ENCODE peak calls at places on chromosomes 13 and 19, in five cellular contexts. One of them, this sample, is unnamed.
A peak's percentile ranks its signal among the peaks of the same experiment; 100 is the strongest.

GRCh38 chr13:74346960-74347359 is 212.8 kb upstream of the KLF12 start:
- DNase-seq in GM23338: peak; percentile 20
- DNase-seq in HCT116: no peak
- DNase-seq in GM23248: no peak
- DNase-seq in PC-3: no peak
- DNase-seq in this sample: no peak

GRCh38 chr19:10061717-10062310 is 24.3 kb upstream of the SHFL start:
- DNase-seq in GM23338: peak; percentile 69
- DNase-seq in PC-3: no peak
- DNase-seq in HCT116: no peak
- DNase-seq in GM23248: peak; percentile 39
- DNase-seq in this sample: peak; percentile 71

GRCh38 chr13:73242515-73243015 is 183.8 kb downstream of the KLF5 start:
- DNase-seq in PC-3: no peak
- DNase-seq in GM23248: no peak
- DNase-seq in HCT116: no peak
- DNase-seq in GM23338: no peak
- DNase-seq in this sample: no peak

GRCh38 chr13:105202384-105202783 is 1333.1 kb downstream of the EFNB2 start:
- DNase-seq in GM23338: peak; percentile 78
- DNase-seq in GM23248: no peak
- DNase-seq in HCT116: peak; percentile 19
- DNase-seq in PC-3: peak; percentile 43
- DNase-seq in this sample: peak; percentile 56

GRCh38 chr19:1632462-1633268 is 19.8 kb downstream of the TCF3 start:
- DNase-seq in GM23248: no peak
- DNase-seq in HCT116: no peak
- DNase-seq in GM23338: no peak
- DNase-seq in PC-3: no peak
- DNase-seq in this sample: no peak

GRCh38 chr13:112769615-112770014 is 79.8 kb downstream of the ATP11A start:
- DNase-seq in PC-3: no peak
- DNase-seq in HCT116: no peak
- DNase-seq in GM23338: no peak
- DNase-seq in GM23248: no peak
- DNase-seq in this sample: no peak

GRCh38 chr13:42260885-42261654 is 10.9 kb upstream of the AKAP11 start:
- DNase-seq in PC-3: no peak
- DNase-seq in GM23248: no peak
- DNase-seq in GM23338: no peak
- DNase-seq in HCT116: no peak
- DNase-seq in this sample: no peak

GRCh38 chr19:1112254-1113208 is 8.7 kb downstream of the GPX4 start:
- DNase-seq in GM23338: peak; percentile 83
- DNase-seq in PC-3: no peak
- DNase-seq in HCT116: no peak
- DNase-seq in GM23248: peak; percentile 43
- DNase-seq in this sample: peak; percentile 55

GRCh38 chr19:30320466-30320865 is 51.7 kb upstream of the ZNF536 start:
- DNase-seq in GM23248: no peak
- DNase-seq in GM23338: no peak
- DNase-seq in PC-3: no peak
- DNase-seq in HCT116: no peak
- DNase-seq in this sample: no peak

GRCh38 chr19:4077800-4078683 is 11.3 kb upstream of the ZBTB7A start:
- DNase-seq in PC-3: peak; percentile 20
- DNase-seq in HCT116: no peak
- DNase-seq in GM23248: peak; percentile 64
- DNase-seq in GM23338: peak; percentile 69
- DNase-seq in this sample: no peak

GRCh38 chr19:15269806-15270205 is 37.6 kb upstream of the EPHX3 start:
- DNase-seq in PC-3: no peak
- DNase-seq in GM23248: no peak
- DNase-seq in GM23338: no peak
- DNase-seq in HCT116: no peak
- DNase-seq in this sample: no peak

GRCh38 chr19:15276620-15277019 is 44.4 kb upstream of the EPHX3 start:
- DNase-seq in PC-3: no peak
- DNase-seq in HCT116: no peak
- DNase-seq in GM23338: no peak
- DNase-seq in GM23248: no peak
- DNase-seq in this sample: no peak

GRCh38 chr19:15268928-15269253 is 36.6 kb upstream of the EPHX3 start:
- DNase-seq in GM23248: no peak
- DNase-seq in PC-3: no peak
- DNase-seq in HCT116: no peak
- DNase-seq in GM23338: no peak
- DNase-seq in this sample: no peak

GRCh38 chr19:15279326-15279904 is 47.2 kb upstream of the EPHX3 start:
- DNase-seq in GM23248: no peak
- DNase-seq in HCT116: no peak
- DNase-seq in GM23338: no peak
- DNase-seq in PC-3: no peak
- DNase-seq in this sample: peak; percentile 56

DNA sequence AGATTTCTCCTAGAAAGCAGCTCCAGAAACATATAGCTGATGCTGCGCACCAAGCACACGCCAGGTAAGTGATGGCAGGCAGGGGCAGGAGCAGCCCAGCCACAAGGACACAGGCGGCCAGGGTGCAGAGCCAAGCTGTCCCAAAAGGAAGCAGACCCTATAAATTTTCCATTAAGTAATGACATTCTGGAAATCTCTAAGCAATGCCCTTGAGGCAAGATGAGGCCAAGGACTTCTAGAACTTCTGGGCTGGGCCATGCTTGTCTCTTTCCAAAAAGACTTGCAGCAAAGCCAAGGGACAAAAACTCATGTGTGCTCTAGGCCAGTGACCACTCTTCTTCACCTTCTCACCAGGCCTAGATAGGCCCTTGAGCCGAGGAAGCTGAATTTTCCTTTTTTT is 42.2 kb upstream of the EPHX3 start:
- DNase-seq in GM23248: no peak
- DNase-seq in PC-3: no peak
- DNase-seq in GM23338: no peak
- DNase-seq in HCT116: no peak
- DNase-seq in this sample: no peak
- H3K4me1 ChIP-seq in GM23248: peaks cover 22% of the 10 kb centered on the region
- H3K4me1 ChIP-seq in PC-3: no peaks in the 10 kb centered on the region
- H3K4me1 ChIP-seq in GM23338: peaks cover 14% of the 10 kb centered on the region
- H3K4me1 ChIP-seq in HCT116: no peaks in the 10 kb centered on the region
- H3K4me1 ChIP-seq in this sample: peaks cover 10% of the 10 kb centered on the region

GRCh38 chr19:41442473-41443360 is at the start of gene ERICH4:
- DNase-seq in GM23338: no peak
- DNase-seq in PC-3: no peak
- DNase-seq in GM23248: no peak
- DNase-seq in HCT116: no peak
- DNase-seq in this sample: no peak

GRCh38 chr19:41447732-41448332 is 4.9 kb downstream of the ERICH4 start:
- DNase-seq in GM23248: no peak
- DNase-seq in PC-3: no peak
- DNase-seq in HCT116: no peak
- DNase-seq in GM23338: no peak
- DNase-seq in this sample: no peak

GRCh38 chr19:41449079-41449864 is 6.3 kb downstream of the ERICH4 start:
- DNase-seq in GM23338: peak; percentile 87
- DNase-seq in GM23248: peak; percentile 68
- DNase-seq in HCT116: peak; percentile 56
- DNase-seq in PC-3: peak; percentile 57
- DNase-seq in this sample: peak; percentile 86

GRCh38 chr19:41443813-41444455 is 978 bp downstream of the ERICH4 start:
- DNase-seq in GM23338: no peak
- DNase-seq in GM23248: no peak
- DNase-seq in PC-3: no peak
- DNase-seq in HCT116: no peak
- DNase-seq in this sample: no peak

DNA sequence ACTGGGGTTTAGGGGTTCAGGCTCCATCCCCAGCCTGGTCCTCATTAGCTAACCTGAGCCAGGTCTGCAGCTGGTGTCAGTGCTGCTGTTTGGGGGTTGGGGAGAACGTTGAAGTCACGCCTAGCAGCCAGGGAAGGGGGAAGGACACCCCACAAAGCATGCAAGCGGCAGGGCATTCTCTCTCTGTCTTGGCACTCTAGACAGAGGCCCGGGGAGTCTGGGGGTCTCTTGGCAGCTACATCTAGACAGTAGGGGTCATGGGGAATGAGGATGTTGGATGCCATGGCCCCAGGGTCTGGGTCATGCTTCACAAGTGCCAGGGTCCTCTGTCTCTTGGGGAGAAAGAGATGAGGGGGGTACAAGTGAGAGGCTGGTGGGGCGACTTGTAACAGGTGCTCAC is 2.6 kb downstream of the ERICH4 start:
- DNase-seq in GM23338: no peak
- DNase-seq in HCT116: no peak
- DNase-seq in GM23248: no peak
- DNase-seq in PC-3: no peak
- DNase-seq in this sample: no peak
- TF ChIP-seq EZH2phosphoT487 in GM23338: no peak
- TF ChIP-seq EZH2phosphoT487 in HCT116: no peak
- TF ChIP-seq EZH2phosphoT487 in GM23248: no peak
- TF ChIP-seq EZH2phosphoT487 in PC-3: no peak
- TF ChIP-seq EZH2phosphoT487 in this sample: no peak

DNA sequence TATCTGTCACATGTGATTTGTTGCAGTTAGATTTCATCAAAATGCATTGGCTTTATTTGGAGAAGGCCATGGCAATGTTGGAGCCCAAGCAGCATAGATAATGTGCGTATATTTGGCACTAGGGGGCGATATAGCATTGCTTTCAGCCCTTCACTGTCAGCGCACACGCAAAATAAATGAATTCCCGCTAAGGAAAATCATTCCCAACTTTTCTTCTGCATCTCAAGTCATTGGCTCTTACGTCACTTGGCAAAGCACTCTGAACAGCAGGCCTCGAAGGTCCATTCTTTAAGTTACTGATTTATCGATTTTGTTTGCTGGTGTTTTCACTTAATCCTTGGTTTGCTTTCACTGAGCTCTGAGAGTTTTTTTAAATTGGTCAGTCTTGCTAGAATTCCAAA is 97.9 kb upstream of the IPO5 start:
- DNase-seq in GM23338: peak; percentile 92
- DNase-seq in GM23248: peak; percentile 88
- DNase-seq in PC-3: peak; percentile 77
- DNase-seq in HCT116: peak; percentile 58
- DNase-seq in this sample: peak; percentile 88
- TF ChIP-seq EZH2 in GM23338: no peak
- TF ChIP-seq EZH2 in GM23248: no peak
- TF ChIP-seq EZH2 in PC-3: no peak
- TF ChIP-seq EZH2 in HCT116: no peak
- TF ChIP-seq EZH2 in this sample: no peak

GRCh38 chr19:18322759-18323460 is at the start of gene LSM4:
- DNase-seq in HCT116: peak; percentile 98
- DNase-seq in GM23248: peak; percentile 99
- DNase-seq in GM23338: peak; percentile 99
- DNase-seq in PC-3: peak; percentile 99
- DNase-seq in this sample: peak; percentile 100
- H3K4me1 ChIP-seq in HCT116: peaks cover 49% of the 10 kb centered on the region
- H3K4me1 ChIP-seq in GM23248: peaks cover 20% of the 10 kb centered on the region
- H3K4me1 ChIP-seq in GM23338: peaks cover 14% of the 10 kb centered on the region
- H3K4me1 ChIP-seq in PC-3: peaks cover 25% of the 10 kb centered on the region
- H3K4me1 ChIP-seq in this sample: peaks cover 19% of the 10 kb centered on the region

GRCh38 chr13:100954430-100955361 is 280.1 kb upstream of the TMTC4 start:
- DNase-seq in HCT116: no peak
- DNase-seq in GM23248: no peak
- DNase-seq in PC-3: no peak
- DNase-seq in GM23338: no peak
- DNase-seq in this sample: no peak
- TF ChIP-seq EZH2phosphoT487 in HCT116: no peak
- TF ChIP-seq EZH2phosphoT487 in GM23248: no peak
- TF ChIP-seq EZH2phosphoT487 in PC-3: no peak
- TF ChIP-seq EZH2phosphoT487 in GM23338: no peak
- TF ChIP-seq EZH2phosphoT487 in this sample: no peak

GRCh38 chr13:21673592-21674270 is 2.9 kb downstream of the FGF9 start:
- DNase-seq in GM23248: peak; percentile 63
- DNase-seq in GM23338: peak; percentile 83
- DNase-seq in HCT116: no peak
- DNase-seq in PC-3: peak; percentile 42
- DNase-seq in this sample: peak; percentile 87

GRCh38 chr13:21672811-21673591 is 2.1 kb downstream of the FGF9 start:
- DNase-seq in PC-3: no peak
- DNase-seq in HCT116: no peak
- DNase-seq in GM23338: no peak
- DNase-seq in GM23248: peak; percentile 20
- DNase-seq in this sample: peak; percentile 20

GRCh38 chr13:21675095-21676007 is 4.5 kb downstream of the FGF9 start:
- DNase-seq in PC-3: no peak
- DNase-seq in HCT116: no peak
- DNase-seq in GM23248: peak; percentile 25
- DNase-seq in GM23338: peak; percentile 61
- DNase-seq in this sample: peak; percentile 56

GRCh38 chr13:21676611-21677021 is 5.7 kb downstream of the FGF9 start:
- DNase-seq in HCT116: no peak
- DNase-seq in PC-3: no peak
- DNase-seq in GM23248: no peak
- DNase-seq in GM23338: peak; percentile 77
- DNase-seq in this sample: peak; percentile 69

DNA sequence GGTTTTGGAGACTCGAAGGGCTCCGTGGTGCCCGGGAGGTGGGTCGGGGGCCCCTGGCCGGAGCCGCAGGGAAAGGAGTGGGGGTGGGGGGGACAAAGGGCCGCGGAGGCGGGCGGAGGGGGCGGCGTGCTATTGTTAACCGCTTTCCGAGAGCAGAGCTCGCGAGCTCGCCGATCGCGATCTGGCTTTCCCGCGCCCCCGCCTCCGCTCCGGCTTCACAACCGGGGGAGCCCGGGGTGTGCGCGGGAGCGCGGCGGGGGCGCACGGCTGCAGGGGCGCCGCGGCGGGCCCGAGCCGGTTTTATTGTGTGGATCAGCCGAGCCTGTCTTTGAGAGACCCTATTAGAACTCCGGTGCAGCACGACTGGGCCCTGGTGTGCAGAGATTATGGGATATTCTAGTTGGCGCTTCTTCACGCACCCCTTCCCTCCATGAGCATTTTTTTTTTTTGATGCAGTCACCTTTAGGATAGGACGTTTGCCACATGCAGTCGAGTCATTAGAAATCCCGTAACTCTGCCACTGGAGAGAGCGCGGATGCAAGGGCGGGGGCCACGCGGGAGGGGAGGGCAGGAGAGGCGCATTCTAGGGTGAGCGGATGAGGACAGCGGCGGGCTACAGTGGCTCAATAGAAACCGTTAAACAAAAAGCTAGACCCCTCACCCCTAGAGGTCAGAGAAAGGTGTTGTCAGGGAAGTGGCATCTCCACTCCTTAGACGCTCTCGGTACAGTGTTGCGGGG is 3.6 kb downstream of the FGF9 start:
- DNase-seq in GM23338: peak; percentile 65
- DNase-seq in GM23248: peak; percentile 42
- DNase-seq in PC-3: no peak
- DNase-seq in HCT116: no peak
- DNase-seq in this sample: peak; percentile 77
- TF ChIP-seq EZH2 in GM23338: peak; percentile 76
- TF ChIP-seq EZH2 in GM23248: peak; percentile 63
- TF ChIP-seq EZH2 in PC-3: no peak
- TF ChIP-seq EZH2 in HCT116: no peak
- TF ChIP-seq EZH2 in this sample: no peak

GRCh38 chr19:44592451-44592890 is 20.9 kb upstream of the IGSF23 start:
- DNase-seq in GM23338: no peak
- DNase-seq in GM23248: no peak
- DNase-seq in PC-3: no peak
- DNase-seq in HCT116: no peak
- DNase-seq in this sample: no peak
- H3K4me1 ChIP-seq in GM23338: peaks cover 11% of the 10 kb centered on the region
- H3K4me1 ChIP-seq in GM23248: peaks cover 14% of the 10 kb centered on the region
- H3K4me1 ChIP-seq in PC-3: peaks cover 26% of the 10 kb centered on the region
- H3K4me1 ChIP-seq in HCT116: peaks cover 18% of the 10 kb centered on the region
- H3K4me1 ChIP-seq in this sample: peaks cover 6% of the 10 kb centered on the region

GRCh38 chr19:18300930-18301717 is 19.7 kb upstream of the JUND start:
- DNase-seq in HCT116: no peak
- DNase-seq in GM23248: peak; percentile 90
- DNase-seq in PC-3: peak; percentile 51
- DNase-seq in GM23338: no peak
- DNase-seq in this sample: no peak
- TF ChIP-seq EZH2phosphoT487 in HCT116: no peak
- TF ChIP-seq EZH2phosphoT487 in GM23248: no peak
- TF ChIP-seq EZH2phosphoT487 in PC-3: no peak
- TF ChIP-seq EZH2phosphoT487 in GM23338: no peak
- TF ChIP-seq EZH2phosphoT487 in this sample: no peak